ENCODE peak calls at places on chromosomes 16 and 17, in six cellular contexts. One of them, this sample, is unnamed.
A peak's percentile ranks its signal among the peaks of the same experiment; 100 is the strongest.

GRCh38 chr17:79342376-79342775 is 267.8 kb downstream of the ENGASE start:
- DNase-seq in tibial nerve: no peak
- DNase-seq in IMR-90: no peak
- DNase-seq in MCF 10A: no peak
- DNase-seq in cardiac fibroblast: no peak
- DNase-seq in HL-60: no peak
- DNase-seq in this sample: no peak

GRCh38 chr17:76252040-76252954 is 12.0 kb upstream of the RNF157 start:
- DNase-seq in tibial nerve: no peak
- DNase-seq in MCF 10A: peak; percentile 99
- DNase-seq in cardiac fibroblast: peak; percentile 63
- DNase-seq in IMR-90: peak; percentile 99
- DNase-seq in HL-60: peak; percentile 84
- DNase-seq in this sample: peak; percentile 64

GRCh38 chr16:65121870-65122723 is at the start of gene CDH11:
- DNase-seq in IMR-90: peak; percentile 82
- DNase-seq in cardiac fibroblast: peak; percentile 96
- DNase-seq in tibial nerve: peak; percentile 41
- DNase-seq in HL-60: no peak
- DNase-seq in MCF 10A: peak; percentile 14
- DNase-seq in this sample: peak; percentile 89

GRCh38 chr16:70715113-70715711 is 29.4 kb upstream of the MTSS2 start:
- DNase-seq in HL-60: no peak
- DNase-seq in IMR-90: peak; percentile 98
- DNase-seq in tibial nerve: peak; percentile 42
- DNase-seq in MCF 10A: peak; percentile 99
- DNase-seq in cardiac fibroblast: peak; percentile 96
- DNase-seq in this sample: peak; percentile 95

GRCh38 chr16:56277040-56277439 is 85.8 kb downstream of the GNAO1 start:
- DNase-seq in HL-60: no peak
- DNase-seq in IMR-90: no peak
- DNase-seq in tibial nerve: no peak
- DNase-seq in MCF 10A: peak; percentile 11
- DNase-seq in cardiac fibroblast: no peak
- DNase-seq in this sample: no peak

GRCh38 chr16:19127205-19127604 is 13.4 kb downstream of the ITPRIPL2 start:
- DNase-seq in tibial nerve: no peak
- DNase-seq in cardiac fibroblast: no peak
- DNase-seq in IMR-90: no peak
- DNase-seq in HL-60: no peak
- DNase-seq in MCF 10A: no peak
- DNase-seq in this sample: no peak

GRCh38 chr17:48429156-48429555 is 858 bp downstream of the SKAP1 start:
- DNase-seq in tibial nerve: no peak
- DNase-seq in IMR-90: no peak
- DNase-seq in cardiac fibroblast: no peak
- DNase-seq in HL-60: no peak
- DNase-seq in MCF 10A: no peak
- DNase-seq in this sample: no peak

GRCh38 chr16:70453891-70454220 is 539 bp upstream of the FCSK start:
- DNase-seq in tibial nerve: no peak
- DNase-seq in HL-60: no peak
- DNase-seq in cardiac fibroblast: no peak
- DNase-seq in IMR-90: no peak
- DNase-seq in MCF 10A: no peak
- DNase-seq in this sample: no peak

GRCh38 chr17:41049110-41049509 is 2.0 kb upstream of the KRTAP2-1 start:
- DNase-seq in tibial nerve: no peak
- DNase-seq in cardiac fibroblast: no peak
- DNase-seq in MCF 10A: peak; percentile 8
- DNase-seq in IMR-90: peak; percentile 84
- DNase-seq in HL-60: no peak
- DNase-seq in this sample: peak; percentile 17

GRCh38 chr17:41734949-41735313 is 488 bp upstream of the HAP1 start:
- DNase-seq in cardiac fibroblast: no peak
- DNase-seq in MCF 10A: no peak
- DNase-seq in IMR-90: peak; percentile 6
- DNase-seq in tibial nerve: no peak
- DNase-seq in HL-60: no peak
- DNase-seq in this sample: no peak

GRCh38 chr16:50683689-50684374 is 2.7 kb upstream of the SNX20 start:
- DNase-seq in tibial nerve: no peak
- DNase-seq in IMR-90: no peak
- DNase-seq in HL-60: peak; percentile 92
- DNase-seq in cardiac fibroblast: no peak
- DNase-seq in MCF 10A: no peak
- DNase-seq in this sample: no peak

GRCh38 chr17:55320594-55321506 is 56.1 kb downstream of the HLF start:
- DNase-seq in cardiac fibroblast: no peak
- DNase-seq in MCF 10A: no peak
- DNase-seq in IMR-90: no peak
- DNase-seq in tibial nerve: no peak
- DNase-seq in HL-60: no peak
- DNase-seq in this sample: no peak

GRCh38 chr17:74919440-74920305 is 3.4 kb downstream of the USH1G start:
- DNase-seq in tibial nerve: no peak
- DNase-seq in MCF 10A: no peak
- DNase-seq in cardiac fibroblast: peak; percentile 20
- DNase-seq in HL-60: peak; percentile 35
- DNase-seq in IMR-90: no peak
- DNase-seq in this sample: no peak

GRCh38 chr17:14489986-14490385 is 189.1 kb downstream of the HS3ST3B1 start:
- DNase-seq in cardiac fibroblast: no peak
- DNase-seq in HL-60: no peak
- DNase-seq in IMR-90: no peak
- DNase-seq in MCF 10A: no peak
- DNase-seq in tibial nerve: no peak
- DNase-seq in this sample: no peak

GRCh38 chr17:82961366-82962162 is 117.8 kb upstream of the METRNL start:
- DNase-seq in IMR-90: no peak
- DNase-seq in tibial nerve: no peak
- DNase-seq in MCF 10A: no peak
- DNase-seq in HL-60: no peak
- DNase-seq in cardiac fibroblast: no peak
- DNase-seq in this sample: no peak

GRCh38 chr16:57386381-57386951 is 14.2 kb downstream of the CX3CL1 start:
- DNase-seq in HL-60: no peak
- DNase-seq in MCF 10A: no peak
- DNase-seq in cardiac fibroblast: peak; percentile 89
- DNase-seq in tibial nerve: no peak
- DNase-seq in IMR-90: peak; percentile 38
- DNase-seq in this sample: peak; percentile 82

GRCh38 chr16:68658974-68659360 is 13.9 kb downstream of the CDH3 start:
- DNase-seq in tibial nerve: no peak
- DNase-seq in IMR-90: no peak
- DNase-seq in HL-60: no peak
- DNase-seq in MCF 10A: no peak
- DNase-seq in cardiac fibroblast: no peak
- DNase-seq in this sample: no peak

GRCh38 chr17:18949566-18949965 is 2.4 kb upstream of the SLC5A10 start:
- DNase-seq in HL-60: no peak
- DNase-seq in MCF 10A: no peak
- DNase-seq in tibial nerve: no peak
- DNase-seq in IMR-90: peak; percentile 17
- DNase-seq in cardiac fibroblast: peak; percentile 80
- DNase-seq in this sample: peak; percentile 68

GRCh38 chr16:546909-547770 is 13.1 kb upstream of the PRR35 start:
- DNase-seq in IMR-90: peak; percentile 16
- DNase-seq in cardiac fibroblast: peak; percentile 46
- DNase-seq in HL-60: peak; percentile 99
- DNase-seq in MCF 10A: no peak
- DNase-seq in tibial nerve: peak; percentile 54
- DNase-seq in this sample: no peak

GRCh38 chr16:27169511-27170071 is 33.7 kb upstream of the KDM8 start:
- DNase-seq in IMR-90: peak; percentile 89
- DNase-seq in tibial nerve: no peak
- DNase-seq in cardiac fibroblast: peak; percentile 89
- DNase-seq in HL-60: peak; percentile 55
- DNase-seq in MCF 10A: peak; percentile 23
- DNase-seq in this sample: peak; percentile 81

GRCh38 chr17:80361495-80362220 is 53.3 kb upstream of the ENDOV start:
- DNase-seq in MCF 10A: peak; percentile 22
- DNase-seq in tibial nerve: no peak
- DNase-seq in IMR-90: no peak
- DNase-seq in cardiac fibroblast: no peak
- DNase-seq in HL-60: no peak
- DNase-seq in this sample: peak; percentile 32

GRCh38 chr17:57366177-57366557 is 109.8 kb downstream of the MSI2 start:
- DNase-seq in HL-60: no peak
- DNase-seq in cardiac fibroblast: no peak
- DNase-seq in IMR-90: no peak
- DNase-seq in MCF 10A: no peak
- DNase-seq in tibial nerve: no peak
- DNase-seq in this sample: no peak

GRCh38 chr16:50763211-50763610 is 21.3 kb downstream of the CYLD start:
- DNase-seq in HL-60: no peak
- DNase-seq in cardiac fibroblast: peak; percentile 9
- DNase-seq in IMR-90: peak; percentile 37
- DNase-seq in tibial nerve: no peak
- DNase-seq in MCF 10A: peak; percentile 25
- DNase-seq in this sample: peak; percentile 30

GRCh38 chr17:81490599-81490992 is 22.0 kb downstream of the ACTG1 start:
- DNase-seq in tibial nerve: no peak
- DNase-seq in HL-60: no peak
- DNase-seq in IMR-90: no peak
- DNase-seq in MCF 10A: no peak
- DNase-seq in cardiac fibroblast: no peak
- DNase-seq in this sample: no peak

GRCh38 chr16:56352351-56353053 is 72.8 kb downstream of the AMFR start:
- DNase-seq in IMR-90: no peak
- DNase-seq in MCF 10A: no peak
- DNase-seq in cardiac fibroblast: no peak
- DNase-seq in tibial nerve: no peak
- DNase-seq in HL-60: no peak
- DNase-seq in this sample: no peak

GRCh38 chr16:3673676-3674377 is 19.3 kb downstream of the DNASE1 start:
- DNase-seq in cardiac fibroblast: no peak
- DNase-seq in IMR-90: no peak
- DNase-seq in MCF 10A: no peak
- DNase-seq in tibial nerve: no peak
- DNase-seq in HL-60: no peak
- DNase-seq in this sample: no peak

GRCh38 chr16:87201052-87201451 is 116.1 kb downstream of the C16orf95 start:
- DNase-seq in HL-60: no peak
- DNase-seq in tibial nerve: peak; percentile 57
- DNase-seq in MCF 10A: peak; percentile 93
- DNase-seq in IMR-90: peak; percentile 99
- DNase-seq in cardiac fibroblast: peak; percentile 99
- DNase-seq in this sample: peak; percentile 99

GRCh38 chr17:73541111-73541510 is 103.1 kb downstream of the SDK2 start:
- DNase-seq in HL-60: no peak
- DNase-seq in IMR-90: no peak
- DNase-seq in cardiac fibroblast: no peak
- DNase-seq in tibial nerve: no peak
- DNase-seq in MCF 10A: no peak
- DNase-seq in this sample: no peak
- TF ChIP-seq CTCF in HL-60: no peak
- TF ChIP-seq CTCF in IMR-90: no peak
- TF ChIP-seq CTCF in cardiac fibroblast: no peak
- TF ChIP-seq CTCF in tibial nerve: no peak
- TF ChIP-seq CTCF in MCF 10A: no peak
- TF ChIP-seq CTCF in this sample: no peak

GRCh38 chr16:84182104-84182503 is 4.8 kb downstream of the TAF1C start:
- DNase-seq in cardiac fibroblast: no peak
- DNase-seq in IMR-90: no peak
- DNase-seq in MCF 10A: no peak
- DNase-seq in HL-60: no peak
- DNase-seq in tibial nerve: no peak
- DNase-seq in this sample: no peak

GRCh38 chr16:84184775-84185174 is 2.1 kb downstream of the TAF1C start:
- DNase-seq in cardiac fibroblast: no peak
- DNase-seq in tibial nerve: no peak
- DNase-seq in IMR-90: no peak
- DNase-seq in MCF 10A: no peak
- DNase-seq in HL-60: no peak
- DNase-seq in this sample: no peak

GRCh38 chr16:84183572-84183875 is 3.3 kb downstream of the TAF1C start:
- DNase-seq in MCF 10A: no peak
- DNase-seq in IMR-90: no peak
- DNase-seq in HL-60: no peak
- DNase-seq in cardiac fibroblast: no peak
- DNase-seq in tibial nerve: no peak
- DNase-seq in this sample: no peak

GRCh38 chr16:84182680-84183571 is 3.9 kb downstream of the TAF1C start:
- DNase-seq in HL-60: no peak
- DNase-seq in MCF 10A: no peak
- DNase-seq in cardiac fibroblast: no peak
- DNase-seq in tibial nerve: no peak
- DNase-seq in IMR-90: no peak
- DNase-seq in this sample: no peak

DNA sequence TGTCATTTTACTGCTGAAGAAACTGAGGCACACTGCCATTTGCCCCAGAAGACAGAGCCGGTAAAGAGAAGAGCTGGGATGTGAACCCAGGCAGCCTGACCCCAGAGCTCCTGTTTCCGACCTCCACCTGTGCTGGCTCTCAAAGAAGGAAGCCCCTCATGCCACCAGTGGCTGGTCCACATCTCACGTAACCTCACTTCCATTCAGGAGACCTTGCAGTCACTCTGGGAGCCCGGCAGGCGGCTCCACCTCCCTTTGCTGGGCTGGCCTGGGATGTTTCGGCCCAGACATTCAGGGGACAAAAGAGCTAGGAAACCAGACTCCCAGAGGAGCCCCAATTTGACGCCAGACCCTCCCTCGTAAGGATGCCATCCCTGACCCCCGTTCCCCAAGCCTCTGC is 2.9 kb downstream of the TAF1C start:
- DNase-seq in IMR-90: no peak
- DNase-seq in HL-60: no peak
- DNase-seq in cardiac fibroblast: no peak
- DNase-seq in MCF 10A: no peak
- DNase-seq in tibial nerve: no peak
- DNase-seq in this sample: no peak
- TF ChIP-seq CTCF in IMR-90: no peak
- TF ChIP-seq CTCF in HL-60: no peak
- TF ChIP-seq CTCF in cardiac fibroblast: peak; percentile 60
- TF ChIP-seq CTCF in MCF 10A: no peak
- TF ChIP-seq CTCF in tibial nerve: no peak
- TF ChIP-seq CTCF in this sample: peak; percentile 28

GRCh38 chr16:79997257-79997656 is 396.7 kb upstream of the MAF start:
- DNase-seq in HL-60: no peak
- DNase-seq in tibial nerve: no peak
- DNase-seq in cardiac fibroblast: no peak
- DNase-seq in IMR-90: peak; percentile 26
- DNase-seq in MCF 10A: peak; percentile 46
- DNase-seq in this sample: peak; percentile 13
- TF ChIP-seq CTCF in HL-60: no peak
- TF ChIP-seq CTCF in tibial nerve: no peak
- TF ChIP-seq CTCF in cardiac fibroblast: peak; percentile 51
- TF ChIP-seq CTCF in IMR-90: peak; percentile 56
- TF ChIP-seq CTCF in MCF 10A: peak; percentile 37
- TF ChIP-seq CTCF in this sample: peak; percentile 33

DNA sequence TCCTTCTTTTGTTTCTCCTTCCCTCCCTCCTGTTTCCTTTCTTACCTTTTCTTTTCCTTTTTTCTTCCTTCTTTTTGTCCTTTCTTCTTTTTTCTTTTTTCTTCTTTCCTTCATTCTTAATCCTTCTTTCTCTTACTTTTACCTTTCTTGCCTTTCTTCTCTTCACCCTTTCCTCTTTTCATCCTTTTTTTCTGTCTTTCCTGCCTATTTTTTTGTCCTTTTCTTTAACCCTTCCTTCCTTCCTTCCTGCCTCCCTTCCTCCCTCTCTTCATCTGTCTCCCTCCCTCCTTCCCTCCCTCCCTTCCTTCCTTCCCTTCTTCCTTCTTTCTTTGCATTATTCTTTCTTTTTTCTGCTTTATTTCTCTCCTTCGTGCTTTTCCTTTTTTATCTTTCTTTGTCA is 160.7 kb downstream of the AXIN2 start:
- DNase-seq in HL-60: no peak
- DNase-seq in IMR-90: no peak
- DNase-seq in MCF 10A: no peak
- DNase-seq in tibial nerve: no peak
- DNase-seq in cardiac fibroblast: no peak
- DNase-seq in this sample: no peak
- TF ChIP-seq CTCF in HL-60: no peak
- TF ChIP-seq CTCF in IMR-90: no peak
- TF ChIP-seq CTCF in MCF 10A: no peak
- TF ChIP-seq CTCF in tibial nerve: no peak
- TF ChIP-seq CTCF in cardiac fibroblast: no peak
- TF ChIP-seq CTCF in this sample: no peak

This sample was measured in fibroblast of pulmonary artery.